ENCODE peak calls at places on chromosomes 3 and 15, in seven cellular contexts. W, X, G, N, F, R and L are unnamed samples.

GRCh38 chr3:141052570-141053069 is 1.5 kb downstream of the SPSB4 start:
- DNase-seq in W (no peak), X (no peak), G (peak; percentile 49), N (no peak), F (no peak), R (no peak), L (no peak)

GRCh38 chr3:152595975-152596832 is 238.7 kb upstream of the P2RY1 start:
- DNase-seq in W (peak; percentile 75), X (peak; percentile 66), G (no peak), N (no peak), F (no peak), R (no peak), L (peak; percentile 90)

GRCh38 chr3:9168230-9168629 is 81.2 kb downstream of the SRGAP3 start:
- DNase-seq in W (no peak), X (no peak), G (no peak), N (no peak), F (no peak), R (peak; percentile 47), L (no peak)

GRCh38 chr15:65365229-65365628 is 12.6 kb downstream of the IGDCC3 start:
- DNase-seq in W (no peak), X (no peak), G (no peak), N (no peak), F (no peak), R (no peak), L (no peak)

GRCh38 chr3:119235151-119235550 is 5.5 kb downstream of the B4GALT4 start:
- DNase-seq in W (peak; percentile 78), X (peak; percentile 42), G (no peak), N (no peak), F (no peak), R (no peak), L (no peak)

GRCh38 chr15:48571510-48571909 is 74.0 kb downstream of the FBN1 start:
- DNase-seq in W (no peak), X (no peak), G (no peak), N (no peak), F (no peak), R (no peak), L (no peak)

GRCh38 chr3:10226293-10226692 is 22.0 kb upstream of the TATDN2 start:
- DNase-seq in W (no peak), X (no peak), G (no peak), N (no peak), F (no peak), R (no peak), L (no peak)

GRCh38 chr3:169104541-169104940 is 559.0 kb downstream of the MECOM start:
- DNase-seq in W (peak; percentile 23), X (no peak), G (no peak), N (no peak), F (no peak), R (no peak), L (peak; percentile 49)

GRCh38 chr3:42032693-42033349 is 58.3 kb upstream of the TRAK1 start:
- DNase-seq in W (peak; percentile 64), X (peak; percentile 99), G (peak; percentile 39), N (peak; percentile 86), F (peak; percentile 36), R (no peak), L (peak; percentile 92)

GRCh38 chr15:86300371-86301106 is 220.9 kb downstream of the AGBL1 start:
- DNase-seq in W (no peak), X (no peak), G (no peak), N (no peak), F (no peak), R (no peak), L (no peak)

GRCh38 chr15:88623061-88623460 is 1.9 kb downstream of the AEN start:
- DNase-seq in W (peak; percentile 85), X (peak; percentile 37), G (no peak), N (no peak), F (no peak), R (peak; percentile 68), L (peak; percentile 66)

GRCh38 chr3:133440652-133441051 is 40.8 kb downstream of the BFSP2 start:
- DNase-seq in W (no peak), X (no peak), G (no peak), N (no peak), F (no peak), R (no peak), L (no peak)

GRCh38 chr3:184953396-184953795 is 141.4 kb downstream of the VPS8 start:
- DNase-seq in W (no peak), X (no peak), G (no peak), N (no peak), F (no peak), R (no peak), L (no peak)

GRCh38 chr15:62901916-62902554 is 140.5 kb upstream of the TPM1 start:
- DNase-seq in W (no peak), X (no peak), G (no peak), N (no peak), F (no peak), R (no peak), L (no peak)